ENCODE peak calls at places on chromosome 10, in ten cellular contexts. P, M, R, H, J, T, F, O, G and I are unnamed samples.

GRCh38 chr10:131698986-131699385 is 201.8 kb upstream of the PPP2R2D start:
- DNase-seq in R (no peak), G (no peak), J (no peak), T (no peak), M (no peak), P (no peak), H (no peak), O (no peak), F (no peak), I (no peak)

GRCh38 chr10:132281915-132282666 is 25.7 kb downstream of the STK32C start:
- DNase-seq in P (no peak), M (no peak), O (no peak), J (no peak), G (no peak), T (no peak), F (no peak), H (no peak), R (no peak), I (no peak)

GRCh38 chr10:44969854-44970253 is 8.8 kb downstream of the DEPP1 start:
- DNase-seq in R (no peak), G (no peak), H (no peak), T (no peak), M (no peak), J (no peak), O (no peak), P (no peak), F (no peak), I (no peak)

GRCh38 chr10:108861181-108861754 is 1062.0 kb downstream of the XPNPEP1 start:
- DNase-seq in F (no peak), P (no peak), G (no peak), M (no peak), R (no peak), O (no peak), T (no peak), J (no peak), H (no peak), I (no peak)

GRCh38 chr10:132102717-132103110 is 37.0 kb downstream of the JAKMIP3 start:
- DNase-seq in P (no peak), J (no peak), R (no peak), O (no peak), G (no peak), F (no peak), H (no peak), T (no peak), M (no peak), I (no peak)

GRCh38 chr10:83809001-83809400 is 330.3 kb upstream of the GHITM start:
- DNase-seq in F (no peak), O (no peak), T (no peak), P (no peak), M (no peak), G (no peak), J (no peak), H (no peak), R (no peak), I (no peak)

GRCh38 chr10:110007171-110007700 is 548 bp upstream of the ADD3 start:
- DNase-seq in T (peak), P (no peak), J (peak), O (peak), F (no peak), H (no peak), R (peak), G (no peak), M (peak), I (peak)

GRCh38 chr10:78339251-78339650 is 305.6 kb downstream of the RPS24 start:
- DNase-seq in O (no peak), T (no peak), J (no peak), G (no peak), M (no peak), R (no peak), P (no peak), F (no peak), H (peak), I (no peak)

GRCh38 chr10:53233759-53234158 is 461.2 kb upstream of the MBL2 start:
- DNase-seq in P (no peak), F (no peak), J (no peak), M (no peak), H (no peak), G (no peak), T (no peak), O (no peak), R (no peak), I (no peak)

GRCh38 chr10:112562803-112563663 is 116.0 kb downstream of the VTI1A start:
- DNase-seq in G (no peak), M (no peak), R (no peak), P (no peak), F (no peak), H (no peak), J (no peak), T (no peak), O (no peak), I (no peak)

GRCh38 chr10:69479241-69479730 is 28.0 kb downstream of the TSPAN15 start:
- DNase-seq in T (no peak), G (no peak), M (no peak), F (no peak), P (peak), H (no peak), J (no peak), O (no peak), R (no peak), I (no peak)

GRCh38 chr10:6145979-6146432 is 56.7 kb upstream of the PFKFB3 start:
- DNase-seq in H (no peak), T (no peak), M (no peak), O (no peak), P (no peak), G (no peak), F (no peak), R (no peak), J (peak), I (no peak)

GRCh38 chr10:119602241-119603095 is 5.7 kb upstream of the TIAL1 start:
- DNase-seq in R (peak), T (peak), O (peak), F (peak), P (peak), G (no peak), J (no peak), H (peak), M (no peak), I (peak)

GRCh38 chr10:5070648-5071410 is 23.4 kb upstream of the AKR1C3 start:
- DNase-seq in O (no peak), R (no peak), J (no peak), P (no peak), H (no peak), T (no peak), F (no peak), G (peak), M (no peak), I (no peak)

GRCh38 chr10:88115968-88116367 is 252.5 kb downstream of the PTEN start:
- DNase-seq in J (no peak), M (no peak), P (no peak), T (no peak), G (peak), F (peak), R (no peak), H (no peak), O (no peak), I (no peak)

GRCh38 chr10:49649294-49649693 is 30.2 kb upstream of the C10orf53 start:
- DNase-seq in G (no peak), M (no peak), T (peak), R (peak), O (no peak), P (no peak), J (no peak), F (peak), H (peak), I (peak)

GRCh38 chr10:124735491-124736286 is 8.5 kb downstream of the FAM53B start:
- DNase-seq in J (no peak), H (peak), T (no peak), F (no peak), M (no peak), G (no peak), P (no peak), O (no peak), R (no peak), I (no peak)

GRCh38 chr10:70866424-70866823 is 21.9 kb downstream of the PCBD1 start:
- DNase-seq in H (no peak), O (peak), T (no peak), G (no peak), R (no peak), M (no peak), P (no peak), F (peak), J (no peak), I (no peak)

GRCh38 chr10:21502371-21502765 is 23.1 kb downstream of the SKIDA1 start:
- DNase-seq in P (no peak), R (no peak), M (no peak), J (no peak), T (no peak), F (no peak), G (no peak), O (no peak), H (peak), I (no peak)